ENCODE peak calls at places on chromosomes 11 and 22, in seven cellular contexts. S is T follicular helper cell; R is stimulated activated CD4-positive, alpha-beta T cell treated with anti-CD3 and anti-CD28 coated beads, TNF-alpha, amount 100 ng/mL, for 24 hours; N is C1 segment of cervical spinal cord; A is neural crest cell; P is M059J; L is type B pancreatic cell. Q is an unnamed sample.

GRCh38 chr22:23796461-23796860 is 9.7 kb downstream of the SMARCB1 start:
- DNase-seq in S (no peak), R (no peak), N (no peak), A (no peak), P (no peak), L (no peak), Q (no peak)

GRCh38 chr11:20131744-20132666 is 28.3 kb downstream of the DBX1 start:
- DNase-seq in S (peak), R (peak), N (no peak), A (peak), P (peak), L (no peak), Q (no peak)

GRCh38 chr11:128893578-128894295 is 2.6 kb downstream of the KCNJ5 start:
- DNase-seq in S (no peak), R (no peak), N (no peak), A (no peak), P (no peak), L (no peak), Q (no peak)

GRCh38 chr11:35334385-35335090 is 84.8 kb downstream of the SLC1A2 start:
- DNase-seq in S (no peak), R (no peak), N (no peak), A (no peak), P (no peak), L (no peak), Q (peak)

GRCh38 chr11:45385423-45385822 is 99.3 kb upstream of the SYT13 start:
- DNase-seq in S (no peak), R (no peak), N (no peak), A (no peak), P (no peak), L (no peak), Q (no peak)

GRCh38 chr11:287821-288327 is 1.1 kb upstream of the PGGHG start:
- DNase-seq in S (peak), R (no peak), N (no peak), A (no peak), P (no peak), L (peak), Q (peak)

GRCh38 chr11:109490953-109491733 is 69.2 kb downstream of the C11orf87 start:
- DNase-seq in S (no peak), R (no peak), N (no peak), A (no peak), P (no peak), L (no peak), Q (no peak)

GRCh38 chr11:64971421-64972233 is at the start of gene MAJIN:
- DNase-seq in S (peak), R (peak), N (no peak), A (no peak), P (no peak), L (no peak), Q (peak)

GRCh38 chr22:35191412-35191811 is 65.9 kb upstream of the HMGXB4 start:
- DNase-seq in S (no peak), R (no peak), N (no peak), A (no peak), P (peak), L (peak), Q (no peak)

GRCh38 chr11:72704783-72705287 is 30.6 kb upstream of the PDE2A start:
- DNase-seq in S (no peak), R (no peak), N (no peak), A (no peak), P (no peak), L (no peak), Q (no peak)

GRCh38 chr22:26777402-26777801 is 120.0 kb downstream of the MIAT start:
- DNase-seq in S (no peak), R (no peak), N (no peak), A (no peak), P (peak), L (no peak), Q (no peak)

GRCh38 chr11:10866893-10867331 is 9.1 kb upstream of the ZBED5 start:
- DNase-seq in S (no peak), R (no peak), N (no peak), A (no peak), P (peak), L (no peak), Q (no peak)

GRCh38 chr11:116224154-116224888 is 548.5 kb downstream of the BUD13 start:
- DNase-seq in S (no peak), R (peak), N (no peak), A (peak), P (peak), L (no peak), Q (no peak)

GRCh38 chr22:44592466-44593180 is 94.6 kb upstream of the RTL6 start:
- DNase-seq in S (no peak), R (no peak), N (no peak), A (no peak), P (no peak), L (no peak), Q (no peak)

GRCh38 chr11:115518983-115519382 is 14.8 kb upstream of the CADM1 start:
- DNase-seq in S (no peak), R (no peak), N (no peak), A (no peak), P (no peak), L (no peak), Q (no peak)

GRCh38 chr11:75633409-75634011 is 35.3 kb downstream of the MAP6 start:
- DNase-seq in S (no peak), R (no peak), N (no peak), A (no peak), P (no peak), L (no peak), Q (no peak)

GRCh38 chr11:111520565-111520964 is 6.0 kb downstream of the HOATZ start:
- DNase-seq in S (no peak), R (no peak), N (no peak), A (no peak), P (peak), L (no peak), Q (no peak)

GRCh38 chr11:67615455-67616430 is 9.0 kb downstream of the NDUFV1 start:
- DNase-seq in S (no peak), R (peak), N (no peak), A (peak), P (peak), L (peak), Q (no peak)

Q was measured in CD14-positive monocyte.